ENCODE peak calls at places on chromosomes 11 and 22, in seven cellular contexts. N is lower lobe of right lung, U is heart left ventricle, X is Ammon's horn, I is activated gamma-delta T cell, P is iPS-NIHi11, D is lung microvascular endothelial cell. Q is an unnamed sample.

GRCh38 chr11:66864924-66865697 is 8.2 kb downstream of the LRFN4 start:
- DNase-seq in U (no peak), P (no peak), I (no peak), D (no peak), N (no peak), X (no peak), Q (no peak)

GRCh38 chr11:64694821-64695365 is 28.1 kb downstream of the NRXN2 start:
- DNase-seq in U (no peak), D (no peak), X (peak; percentile 77), I (no peak), N (no peak), P (peak; percentile 80), Q (peak; percentile 50)

GRCh38 chr11:30960387-30960992 is 374.3 kb upstream of the MPPED2 start:
- DNase-seq in D (peak; percentile 53), P (peak; percentile 31), U (no peak), I (no peak), X (peak; percentile 56), N (no peak), Q (peak; percentile 9)

GRCh38 chr11:121634889-121635288 is 182.1 kb upstream of the SORL1-AS1 start:
- DNase-seq in P (no peak), N (no peak), D (peak; percentile 12), X (no peak), U (no peak), I (no peak), Q (no peak)

GRCh38 chr22:28978863-28979799 is 82.5 kb downstream of the C22orf31 start:
- DNase-seq in U (no peak), D (no peak), I (no peak), N (no peak), P (no peak), X (no peak), Q (no peak)

GRCh38 chr22:50595189-50595588 is 5.4 kb upstream of the MAPK8IP2 start:
- DNase-seq in P (no peak), N (no peak), D (no peak), U (no peak), I (no peak), X (no peak), Q (no peak)

GRCh38 chr11:69504127-69504526 is 22.7 kb downstream of the LINC01488 start:
- DNase-seq in D (no peak), U (no peak), I (no peak), N (no peak), X (no peak), P (no peak), Q (no peak)

GRCh38 chr11:77085652-77086051 is 17.0 kb upstream of the OMP start:
- DNase-seq in P (no peak), D (no peak), U (peak; percentile 19), N (no peak), I (no peak), X (no peak), Q (no peak)

GRCh38 chr22:38868286-38868721 is 3.7 kb downstream of the CBX6 start:
- DNase-seq in N (peak; percentile 14), D (no peak), I (no peak), U (no peak), P (no peak), X (no peak), Q (no peak)

GRCh38 chr22:26998134-26998533 is 340.7 kb downstream of the MIAT start:
- DNase-seq in I (no peak), D (no peak), N (no peak), X (no peak), P (no peak), U (no peak), Q (no peak)

GRCh38 chr22:36010913-36011312 is 17.7 kb downstream of the RBFOX2 start:
- DNase-seq in I (no peak), P (no peak), X (no peak), U (no peak), D (peak; percentile 52), N (no peak), Q (no peak)

GRCh38 chr11:122175316-122175715 is 59.3 kb upstream of the BLID start:
- DNase-seq in P (no peak), X (no peak), I (no peak), U (no peak), N (no peak), D (no peak), Q (no peak)

GRCh38 chr11:120883404-120884135 is 140.3 kb upstream of the TBCEL start:
- DNase-seq in N (no peak), X (peak; percentile 24), I (no peak), D (peak; percentile 75), U (peak; percentile 68), P (peak; percentile 29), Q (no peak)

GRCh38 chr11:69657911-69658605 is 17.1 kb downstream of the LTO1 start:
- DNase-seq in D (peak; percentile 47), N (peak; percentile 38), X (no peak), I (no peak), P (peak; percentile 89), U (peak; percentile 55), Q (no peak)

GRCh38 chr11:2709429-2709828 is 9.6 kb upstream of the KCNQ1OT1 start:
- DNase-seq in D (no peak), U (no peak), I (no peak), X (no peak), N (no peak), P (no peak), Q (peak; percentile 47)

GRCh38 chr11:61713464-61713863 is 33.3 kb downstream of the DAGLA start:
- DNase-seq in D (no peak), N (no peak), X (no peak), P (no peak), U (no peak), I (no peak), Q (no peak)

GRCh38 chr22:24338701-24339451 is 68.2 kb downstream of the SPECC1L start:
- DNase-seq in D (no peak), U (no peak), N (no peak), I (no peak), X (no peak), P (no peak), Q (no peak)

GRCh38 chr22:42770941-42771647 is 50.4 kb upstream of the A4GALT start:
- DNase-seq in N (no peak), D (no peak), P (no peak), I (no peak), U (no peak), X (no peak), Q (no peak)

GRCh38 chr22:48534395-48534958 is 1293.2 kb downstream of the BRD1 start:
- DNase-seq in P (no peak), I (no peak), D (no peak), U (no peak), N (no peak), X (no peak), Q (no peak)

GRCh38 chr11:27242591-27242990 is 120.4 kb downstream of the CCDC34 start:
- DNase-seq in I (no peak), X (no peak), U (no peak), N (no peak), P (no peak), D (no peak), Q (no peak)

GRCh38 chr11:109939176-109939810 is 153.9 kb upstream of the ZC3H12C start:
- DNase-seq in U (no peak), I (no peak), D (peak; percentile 91), P (peak; percentile 63), X (peak; percentile 77), N (no peak), Q (peak; percentile 69)

GRCh38 chr22:36546092-36546804 is 17.3 kb upstream of the EIF3D start:
- DNase-seq in D (peak; percentile 76), U (no peak), I (no peak), N (no peak), P (peak; percentile 86), X (peak; percentile 79), Q (peak; percentile 86)

GRCh38 chr11:102115557-102115956 is 5.3 kb downstream of the YAP1 start:
- DNase-seq in U (no peak), N (no peak), D (no peak), P (peak; percentile 59), I (no peak), X (no peak), Q (no peak)

GRCh38 chr11:27720277-27720830 is 20.1 kb upstream of the BDNF start:
- DNase-seq in U (no peak), I (no peak), X (peak; percentile 11), P (peak; percentile 66), D (peak; percentile 50), N (no peak), Q (peak; percentile 49)

GRCh38 chr11:5123802-5124521 is 14.2 kb downstream of the OR52A5 start:
- DNase-seq in D (peak; percentile 74), P (peak; percentile 58), X (peak; percentile 79), I (no peak), N (no peak), U (peak; percentile 49), Q (peak; percentile 64)

GRCh38 chr22:27870234-27871191 is 48.5 kb downstream of the PITPNB start:
- DNase-seq in X (no peak), D (no peak), I (no peak), U (no peak), N (no peak), P (no peak), Q (no peak)

GRCh38 chr22:46018859-46019258 is 41.9 kb upstream of the WNT7B start:
- DNase-seq in X (no peak), I (no peak), N (no peak), P (no peak), U (no peak), D (no peak), Q (no peak)

GRCh38 chr11:111148953-111149352 is 96.6 kb upstream of the POU2AF2 start:
- DNase-seq in I (no peak), U (no peak), P (no peak), X (no peak), D (no peak), N (no peak), Q (no peak)

GRCh38 chr11:76347391-76347790 is 33.5 kb downstream of the THAP12 start:
- DNase-seq in P (no peak), I (no peak), U (no peak), X (no peak), N (no peak), D (no peak), Q (no peak)

GRCh38 chr11:44955019-44955738 is 4.5 kb upstream of the TP53I11 start:
- DNase-seq in U (peak; percentile 74), D (peak; percentile 82), P (no peak), I (no peak), X (peak; percentile 64), N (peak; percentile 66), Q (peak; percentile 78)

GRCh38 chr22:27698830-27699229 is 102.7 kb downstream of the MN1 start:
- DNase-seq in X (no peak), D (no peak), P (no peak), N (no peak), I (no peak), U (no peak), Q (no peak)

GRCh38 chr11:76622481-76623094 is 48.0 kb downstream of the LRRC32 start:
- DNase-seq in N (no peak), X (no peak), D (no peak), I (no peak), P (no peak), U (no peak), Q (no peak)

GRCh38 chr11:117671370-117671769 is 125.6 kb downstream of the DSCAML1 start:
- DNase-seq in X (no peak), D (no peak), I (no peak), P (no peak), U (no peak), N (no peak), Q (no peak)

GRCh38 chr22:20567371-20567847 is 60.0 kb downstream of the MED15 start:
- DNase-seq in U (no peak), X (no peak), D (no peak), P (no peak), N (no peak), I (no peak), Q (no peak)

GRCh38 chr22:38850941-38851849 is 7.4 kb upstream of the NPTXR start:
- DNase-seq in I (no peak), X (no peak), U (no peak), D (no peak), P (no peak), N (no peak), Q (no peak)

GRCh38 chr22:20983081-20983745 is 1.1 kb downstream of the LZTR1 start:
- DNase-seq in N (no peak), I (no peak), P (no peak), U (no peak), X (no peak), D (no peak), Q (no peak)

Q was measured in KBM-7.